ENCODE peak calls at places on chromosomes 11 and 22, in six cellular contexts. One of them, this sample, is unnamed.

GRCh38 chr11:115924744-115925567 is 420.7 kb upstream of the CADM1 start:
- DNase-seq in HCT116: no peak
- DNase-seq in neuronal stem cell: no peak
- DNase-seq in left ventricle myocardium inferior: no peak
- DNase-seq in heart right ventricle: no peak
- DNase-seq in fibroblast of lung: peak; percentile 32
- DNase-seq in this sample: peak; percentile 67

GRCh38 chr22:36765943-36766450 is 9.9 kb downstream of the IFT27 start:
- DNase-seq in HCT116: no peak
- DNase-seq in neuronal stem cell: no peak
- DNase-seq in left ventricle myocardium inferior: no peak
- DNase-seq in heart right ventricle: no peak
- DNase-seq in fibroblast of lung: peak; percentile 13
- DNase-seq in this sample: peak; percentile 3

GRCh38 chr11:60985501-60985900 is 14.0 kb downstream of the CD6 start:
- DNase-seq in HCT116: no peak
- DNase-seq in neuronal stem cell: no peak
- DNase-seq in left ventricle myocardium inferior: no peak
- DNase-seq in heart right ventricle: no peak
- DNase-seq in fibroblast of lung: no peak
- DNase-seq in this sample: no peak

GRCh38 chr11:74820763-74821162 is 72.1 kb downstream of the RNF169 start:
- DNase-seq in HCT116: no peak
- DNase-seq in neuronal stem cell: no peak
- DNase-seq in left ventricle myocardium inferior: no peak
- DNase-seq in heart right ventricle: no peak
- DNase-seq in fibroblast of lung: peak; percentile 93
- DNase-seq in this sample: peak; percentile 86

GRCh38 chr11:36817336-36817965 is 219.4 kb upstream of the RAG2 start:
- DNase-seq in HCT116: no peak
- DNase-seq in neuronal stem cell: no peak
- DNase-seq in left ventricle myocardium inferior: no peak
- DNase-seq in heart right ventricle: no peak
- DNase-seq in fibroblast of lung: peak; percentile 24
- DNase-seq in this sample: no peak

GRCh38 chr11:69928124-69928523 is 108.9 kb upstream of the FGF3 start:
- DNase-seq in HCT116: no peak
- DNase-seq in neuronal stem cell: no peak
- DNase-seq in left ventricle myocardium inferior: no peak
- DNase-seq in heart right ventricle: no peak
- DNase-seq in fibroblast of lung: no peak
- DNase-seq in this sample: no peak

GRCh38 chr11:82756765-82757650 is 23.3 kb upstream of the FAM181B start:
- DNase-seq in HCT116: no peak
- DNase-seq in neuronal stem cell: peak; percentile 17
- DNase-seq in left ventricle myocardium inferior: no peak
- DNase-seq in heart right ventricle: no peak
- DNase-seq in fibroblast of lung: no peak
- DNase-seq in this sample: no peak

GRCh38 chr11:11672764-11673163 is 51.0 kb upstream of the GALNT18 start:
- DNase-seq in HCT116: no peak
- DNase-seq in neuronal stem cell: no peak
- DNase-seq in left ventricle myocardium inferior: no peak
- DNase-seq in heart right ventricle: no peak
- DNase-seq in fibroblast of lung: no peak
- DNase-seq in this sample: no peak

GRCh38 chr22:39920134-39920743 is 19.4 kb downstream of the GRAP2 start:
- DNase-seq in HCT116: no peak
- DNase-seq in neuronal stem cell: no peak
- DNase-seq in left ventricle myocardium inferior: no peak
- DNase-seq in heart right ventricle: no peak
- DNase-seq in fibroblast of lung: no peak
- DNase-seq in this sample: no peak

GRCh38 chr11:86183694-86184093 is 60.9 kb upstream of the EED start:
- DNase-seq in HCT116: no peak
- DNase-seq in neuronal stem cell: no peak
- DNase-seq in left ventricle myocardium inferior: no peak
- DNase-seq in heart right ventricle: no peak
- DNase-seq in fibroblast of lung: peak; percentile 72
- DNase-seq in this sample: no peak

GRCh38 chr11:134915212-134915611 is 503.2 kb upstream of the B3GAT1 start:
- DNase-seq in HCT116: no peak
- DNase-seq in neuronal stem cell: no peak
- DNase-seq in left ventricle myocardium inferior: peak; percentile 60
- DNase-seq in heart right ventricle: peak; percentile 48
- DNase-seq in fibroblast of lung: peak; percentile 17
- DNase-seq in this sample: no peak

GRCh38 chr22:32564170-32565001 is 89.8 kb downstream of the FBXO7 start:
- DNase-seq in HCT116: no peak
- DNase-seq in neuronal stem cell: no peak
- DNase-seq in left ventricle myocardium inferior: no peak
- DNase-seq in heart right ventricle: no peak
- DNase-seq in fibroblast of lung: peak; percentile 39
- DNase-seq in this sample: no peak

GRCh38 chr11:1639666-1640065 is 10.1 kb downstream of the KRTAP5-5 start:
- DNase-seq in HCT116: no peak
- DNase-seq in neuronal stem cell: no peak
- DNase-seq in left ventricle myocardium inferior: no peak
- DNase-seq in heart right ventricle: no peak
- DNase-seq in fibroblast of lung: no peak
- DNase-seq in this sample: no peak
- H3K27me3 ChIP-seq in HCT116: no peaks in the 10 kb centered on the region
- H3K27me3 ChIP-seq in neuronal stem cell: no peaks in the 10 kb centered on the region
- H3K27me3 ChIP-seq in left ventricle myocardium inferior: peaks cover 57% of the 10 kb centered on the region
- H3K27me3 ChIP-seq in heart right ventricle: peaks cover 27% of the 10 kb centered on the region
- H3K27me3 ChIP-seq in fibroblast of lung: peaks cover 6% of the 10 kb centered on the region
- H3K27me3 ChIP-seq in this sample: peaks cover 32% of the 10 kb centered on the region

GRCh38 chr22:47002692-47003091 is 240.2 kb downstream of the TBC1D22A start:
- DNase-seq in HCT116: no peak
- DNase-seq in neuronal stem cell: no peak
- DNase-seq in left ventricle myocardium inferior: no peak
- DNase-seq in heart right ventricle: no peak
- DNase-seq in fibroblast of lung: no peak
- DNase-seq in this sample: no peak

GRCh38 chr22:47000888-47001287 is 238.4 kb downstream of the TBC1D22A start:
- DNase-seq in HCT116: no peak
- DNase-seq in neuronal stem cell: no peak
- DNase-seq in left ventricle myocardium inferior: no peak
- DNase-seq in heart right ventricle: no peak
- DNase-seq in fibroblast of lung: no peak
- DNase-seq in this sample: no peak

GRCh38 chr22:46998346-46998745 is 235.9 kb downstream of the TBC1D22A start:
- DNase-seq in HCT116: no peak
- DNase-seq in neuronal stem cell: no peak
- DNase-seq in left ventricle myocardium inferior: no peak
- DNase-seq in heart right ventricle: no peak
- DNase-seq in fibroblast of lung: no peak
- DNase-seq in this sample: no peak

GRCh38 chr22:47000256-47000655 is 237.8 kb downstream of the TBC1D22A start:
- DNase-seq in HCT116: no peak
- DNase-seq in neuronal stem cell: no peak
- DNase-seq in left ventricle myocardium inferior: no peak
- DNase-seq in heart right ventricle: no peak
- DNase-seq in fibroblast of lung: no peak
- DNase-seq in this sample: no peak

GRCh38 chr22:47001288-47001687 is 238.8 kb downstream of the TBC1D22A start:
- DNase-seq in HCT116: no peak
- DNase-seq in neuronal stem cell: no peak
- DNase-seq in left ventricle myocardium inferior: no peak
- DNase-seq in heart right ventricle: no peak
- DNase-seq in fibroblast of lung: no peak
- DNase-seq in this sample: no peak
- H3K4me3 ChIP-seq in HCT116: no peak overlapping the region
- H3K4me3 ChIP-seq in neuronal stem cell: no peak overlapping the region
- H3K4me3 ChIP-seq in left ventricle myocardium inferior: no peak overlapping the region
- H3K4me3 ChIP-seq in heart right ventricle: no peak overlapping the region
- H3K4me3 ChIP-seq in fibroblast of lung: no peak overlapping the region
- H3K4me3 ChIP-seq in this sample: no peak overlapping the region

DNA sequence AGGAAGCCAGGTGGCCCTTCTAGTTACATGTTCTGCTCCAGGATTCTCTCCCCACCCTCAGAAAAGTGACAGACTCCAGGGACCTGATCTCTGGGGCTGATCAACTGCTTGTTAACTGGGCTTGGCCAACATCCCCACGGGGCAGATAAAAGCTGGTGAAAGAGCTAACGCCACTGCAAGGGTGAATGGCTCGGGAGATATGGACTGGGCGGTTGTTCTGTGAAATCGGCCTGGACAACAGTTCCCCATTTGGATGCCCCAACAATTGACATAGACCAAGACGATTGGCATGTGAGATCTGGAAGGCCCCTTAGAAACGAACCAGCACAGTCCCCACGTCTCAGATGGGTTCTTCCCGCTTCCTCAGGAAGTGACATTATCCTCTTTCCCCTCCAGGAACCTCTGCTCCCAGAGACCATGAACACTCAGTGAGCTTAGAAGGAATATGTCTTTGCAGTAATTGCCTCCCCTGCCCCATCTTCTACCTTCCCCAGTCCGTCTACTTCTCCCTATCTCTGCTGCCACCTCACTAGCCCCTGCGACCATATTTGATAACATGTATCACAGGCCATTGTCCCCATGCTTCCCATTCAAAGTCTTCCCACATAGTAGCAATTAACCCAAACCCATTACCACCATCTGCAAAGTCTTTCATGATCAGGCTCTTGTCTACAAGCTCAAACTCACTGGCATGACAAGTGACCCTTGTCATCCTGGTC is 5.6 kb upstream of the PRG2 start:
- DNase-seq in HCT116: no peak
- DNase-seq in neuronal stem cell: no peak
- DNase-seq in left ventricle myocardium inferior: no peak
- DNase-seq in heart right ventricle: no peak
- DNase-seq in fibroblast of lung: no peak
- DNase-seq in this sample: no peak
- H3K27me3 ChIP-seq in HCT116: peaks cover 9% of the 10 kb centered on the region
- H3K27me3 ChIP-seq in neuronal stem cell: no peaks in the 10 kb centered on the region
- H3K27me3 ChIP-seq in left ventricle myocardium inferior: peaks cover 10% of the 10 kb centered on the region
- H3K27me3 ChIP-seq in heart right ventricle: no peaks in the 10 kb centered on the region
- H3K27me3 ChIP-seq in fibroblast of lung: peaks cover 14% of the 10 kb centered on the region
- H3K27me3 ChIP-seq in this sample: peaks cover 21% of the 10 kb centered on the region

GRCh38 chr22:19719055-19719482 is 4.3 kb upstream of the GP1BB start:
- DNase-seq in HCT116: no peak
- DNase-seq in neuronal stem cell: no peak
- DNase-seq in left ventricle myocardium inferior: peak; percentile 49
- DNase-seq in heart right ventricle: peak; percentile 46
- DNase-seq in fibroblast of lung: no peak
- DNase-seq in this sample: no peak
- H3K4me3 ChIP-seq in HCT116: no peak overlapping the region
- H3K4me3 ChIP-seq in neuronal stem cell: no peak overlapping the region
- H3K4me3 ChIP-seq in left ventricle myocardium inferior: peak overlapping the region; percentile 80
- H3K4me3 ChIP-seq in heart right ventricle: peak overlapping the region; percentile 42
- H3K4me3 ChIP-seq in fibroblast of lung: no peak overlapping the region
- H3K4me3 ChIP-seq in this sample: peak overlapping the region; percentile 66

GRCh38 chr11:133898031-133898769 is 52.9 kb upstream of the SPATA19 start:
- DNase-seq in HCT116: no peak
- DNase-seq in neuronal stem cell: no peak
- DNase-seq in left ventricle myocardium inferior: no peak
- DNase-seq in heart right ventricle: no peak
- DNase-seq in fibroblast of lung: no peak
- DNase-seq in this sample: no peak
- H3K27me3 ChIP-seq in HCT116: no peaks in the 10 kb centered on the region
- H3K27me3 ChIP-seq in neuronal stem cell: peaks cover 4% of the 10 kb centered on the region
- H3K27me3 ChIP-seq in left ventricle myocardium inferior: no peaks in the 10 kb centered on the region
- H3K27me3 ChIP-seq in heart right ventricle: no peaks in the 10 kb centered on the region
- H3K27me3 ChIP-seq in fibroblast of lung: no peaks in the 10 kb centered on the region
- H3K27me3 ChIP-seq in this sample: no peaks in the 10 kb centered on the region

GRCh38 chr22:17118342-17118741 is 2.8 kb downstream of the TMEM121B start:
- DNase-seq in HCT116: no peak
- DNase-seq in neuronal stem cell: no peak
- DNase-seq in left ventricle myocardium inferior: no peak
- DNase-seq in heart right ventricle: no peak
- DNase-seq in fibroblast of lung: no peak
- DNase-seq in this sample: no peak
- H3K4me3 ChIP-seq in HCT116: no peak overlapping the region
- H3K4me3 ChIP-seq in neuronal stem cell: no peak overlapping the region
- H3K4me3 ChIP-seq in left ventricle myocardium inferior: no peak overlapping the region
- H3K4me3 ChIP-seq in heart right ventricle: no peak overlapping the region
- H3K4me3 ChIP-seq in fibroblast of lung: no peak overlapping the region
- H3K4me3 ChIP-seq in this sample: no peak overlapping the region

DNA sequence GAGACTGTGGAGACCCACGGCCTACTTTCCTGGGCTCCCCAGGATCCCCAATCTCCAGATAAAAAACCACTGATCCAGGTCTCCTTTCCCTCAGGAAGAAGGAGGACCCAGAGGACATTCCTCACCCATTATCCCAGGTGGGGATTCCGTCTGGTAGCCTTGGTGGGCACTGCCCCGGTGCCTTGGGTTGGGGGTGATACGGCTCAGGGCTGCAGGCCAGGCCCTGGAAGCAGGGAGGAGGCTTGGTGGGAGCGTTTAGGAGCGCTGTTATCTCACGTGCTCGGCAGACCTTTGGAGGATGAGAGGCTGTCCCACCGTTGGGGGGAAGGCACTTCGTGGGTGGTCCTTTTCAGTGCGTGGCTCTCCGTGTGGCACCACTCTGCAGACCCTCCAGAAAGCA is 926.3 kb downstream of the BRD1 start:
- DNase-seq in HCT116: no peak
- DNase-seq in neuronal stem cell: no peak
- DNase-seq in left ventricle myocardium inferior: no peak
- DNase-seq in heart right ventricle: no peak
- DNase-seq in fibroblast of lung: no peak
- DNase-seq in this sample: no peak
- H3K27me3 ChIP-seq in HCT116: peaks cover 19% of the 10 kb centered on the region
- H3K27me3 ChIP-seq in neuronal stem cell: no peaks in the 10 kb centered on the region
- H3K27me3 ChIP-seq in left ventricle myocardium inferior: peaks cover 41% of the 10 kb centered on the region
- H3K27me3 ChIP-seq in heart right ventricle: peaks cover 6% of the 10 kb centered on the region
- H3K27me3 ChIP-seq in fibroblast of lung: no peaks in the 10 kb centered on the region
- H3K27me3 ChIP-seq in this sample: no peaks in the 10 kb centered on the region

This sample was measured in AG04450.